ENCODE peak calls at places on chromosomes 4 and X, in eight cellular contexts. C is tibial nerve; B is ELF-1; R is activated CD4-positive, alpha-beta T cell treated with anti-CD3 and anti-CD28 coated beads for 24 hours; M is psoas muscle; N is GM12892; G is activated effector memory CD4-positive, alpha-beta T cell treated with anti-CD3 and anti-CD28 coated beads, Interleukin-2, amount 50 U/mL, for 16 hours; U is DMS153. X is an unnamed sample.
A peak's percentile ranks its signal among the peaks of the same experiment; 100 is the strongest.

GRCh38 chr4:83686166-83686565 is 150.3 kb downstream of the GPAT3 start:
- DNase-seq in C (no peak), B (no peak), R (no peak), M (no peak), N (no peak), G (no peak), U (no peak), X (no peak)

GRCh38 chr4:81743731-81744465 is 272.2 kb upstream of the RASGEF1B start:
- DNase-seq in C (no peak), B (no peak), R (no peak), M (no peak), N (no peak), G (no peak), U (no peak), X (no peak)

GRCh38 chrX:21798677-21799219 is 40.7 kb upstream of the MBTPS2 start:
- DNase-seq in C (no peak), B (no peak), R (no peak), M (no peak), N (no peak), G (no peak), U (peak; percentile 28), X (no peak)

GRCh38 chr4:182643801-182644311 is 273.3 kb downstream of the DCTD start:
- DNase-seq in C (no peak), B (peak; percentile 24), R (no peak), M (no peak), N (no peak), G (no peak), U (no peak), X (no peak)

GRCh38 chr4:119105605-119106004 is 30.0 kb upstream of the MYOZ2 start:
- DNase-seq in C (no peak), B (no peak), R (no peak), M (no peak), N (no peak), G (no peak), U (no peak), X (no peak)

GRCh38 chr4:37728064-37728463 is 41.9 kb upstream of the RELL1 start:
- DNase-seq in C (no peak), B (no peak), R (no peak), M (no peak), N (no peak), G (no peak), U (no peak), X (no peak)

GRCh38 chr4:151717909-151718613 is 42.7 kb downstream of the GATB start:
- DNase-seq in C (no peak), B (no peak), R (no peak), M (no peak), N (no peak), G (no peak), U (no peak), X (no peak)

GRCh38 chr4:186196063-186196462 is 4.7 kb downstream of the CYP4V2 start:
- DNase-seq in C (no peak), B (no peak), R (no peak), M (no peak), N (no peak), G (no peak), U (no peak), X (no peak)

GRCh38 chrX:65758505-65758904 is 91.1 kb downstream of the MSN start:
- DNase-seq in C (no peak), B (no peak), R (no peak), M (no peak), N (no peak), G (no peak), U (no peak), X (no peak)

GRCh38 chr4:174023641-174024040 is 259.8 kb downstream of the FBXO8 start:
- DNase-seq in C (no peak), B (no peak), R (no peak), M (no peak), N (no peak), G (no peak), U (no peak), X (no peak)

GRCh38 chr4:53044651-53044960 is 182.5 kb downstream of the RASL11B start:
- DNase-seq in C (no peak), B (no peak), R (no peak), M (no peak), N (no peak), G (no peak), U (no peak), X (no peak)

GRCh38 chrX:133461226-133461625 is 45.9 kb upstream of the GPC4 start:
- DNase-seq in C (no peak), B (no peak), R (no peak), M (no peak), N (no peak), G (no peak), U (no peak), X (no peak)

GRCh38 chr4:173990879-173991231 is 292.6 kb downstream of the FBXO8 start:
- DNase-seq in C (no peak), B (peak; percentile 40), R (no peak), M (peak; percentile 33), N (no peak), G (no peak), U (no peak), X (no peak)

GRCh38 chrX:136292656-136293055 is 8.1 kb upstream of the ADGRG4 start:
- DNase-seq in C (no peak), B (no peak), R (no peak), M (no peak), N (no peak), G (no peak), U (no peak), X (no peak)

GRCh38 chr4:81404294-81404693 is 67.4 kb downstream of the RASGEF1B start:
- DNase-seq in C (no peak), B (peak; percentile 10), R (no peak), M (no peak), N (no peak), G (no peak), U (no peak), X (no peak)

GRCh38 chr4:36414248-36414647 is 132.8 kb downstream of the DTHD1 start:
- DNase-seq in C (no peak), B (no peak), R (no peak), M (no peak), N (no peak), G (no peak), U (no peak), X (no peak)

GRCh38 chrX:71661919-71662318 is 5.4 kb upstream of the LOC101059915 start:
- DNase-seq in C (no peak), B (no peak), R (no peak), M (no peak), N (no peak), G (no peak), U (no peak), X (no peak)

GRCh38 chr4:19689511-19689910 is 562.2 kb upstream of the SLIT2 start:
- DNase-seq in C (no peak), B (no peak), R (no peak), M (no peak), N (no peak), G (no peak), U (no peak), X (no peak)

GRCh38 chrX:31580726-31581125 is 508.9 kb upstream of the FTHL17 start:
- DNase-seq in C (no peak), B (no peak), R (no peak), M (no peak), N (no peak), G (no peak), U (no peak), X (no peak)

GRCh38 chr4:187021436-187022205 is 298.0 kb upstream of the FAT1 start:
- DNase-seq in C (no peak), B (no peak), R (no peak), M (no peak), N (no peak), G (no peak), U (no peak), X (no peak)

GRCh38 chrX:151727346-151727745 is 7.2 kb upstream of the CNGA2 start:
- DNase-seq in C (no peak), B (no peak), R (no peak), M (no peak), N (no peak), G (no peak), U (no peak), X (no peak)

GRCh38 chr4:2395038-2395437 is 23.4 kb downstream of the ZFYVE28 start:
- DNase-seq in C (no peak), B (no peak), R (no peak), M (no peak), N (no peak), G (no peak), U (no peak), X (no peak)

GRCh38 chr4:25861951-25862410 is 807 bp downstream of the SEL1L3 start:
- DNase-seq in C (no peak), B (peak; percentile 12), R (no peak), M (no peak), N (no peak), G (peak; percentile 72), U (no peak), X (no peak)

GRCh38 chr4:153114771-153115321 is 89.4 kb upstream of the TRIM2 start:
- DNase-seq in C (no peak), B (no peak), R (peak; percentile 29), M (no peak), N (no peak), G (peak; percentile 77), U (no peak), X (no peak)

GRCh38 chr4:27066591-27066990 is 205.9 kb downstream of the STIM2 start:
- DNase-seq in C (no peak), B (no peak), R (no peak), M (no peak), N (no peak), G (no peak), U (no peak), X (no peak)

GRCh38 chr4:129278868-129279267 is 182.9 kb downstream of the C4orf33 start:
- DNase-seq in C (no peak), B (no peak), R (no peak), M (no peak), N (no peak), G (no peak), U (no peak), X (no peak)

GRCh38 chr4:47852121-47852520 is 14.3 kb upstream of the CORIN start:
- DNase-seq in C (no peak), B (no peak), R (no peak), M (no peak), N (no peak), G (no peak), U (no peak), X (no peak)

GRCh38 chrX:141838016-141838415 is at the start of gene MAGEC3:
- DNase-seq in C (no peak), B (no peak), R (no peak), M (no peak), N (no peak), G (no peak), U (no peak), X (no peak)

X was measured in GM12891.